ENCODE peak calls at places on chromosomes 4 and X, in seven cellular contexts. One of them, this sample, is unnamed.

GRCh38 chr4:24488399-24489164 is 95.8 kb downstream of the DHX15 start:
- DNase-seq in fibroblast of pulmonary artery: peak; percentile 79
- DNase-seq in activated T-helper 1 cell treated with anti-CD3 and anti-CD28 coated beads, Interleukin-12 subunit alpha, Interleukin-12 subunit beta, Interleukin-2, Interleukin-4 antibody, amounts not matched to agents 30 ng/mL and 10 ng/mL and 1 ng/mL, durations not matched to agents 14 hours and 24 hours and 36 hours: peak; percentile 47
- DNase-seq in SK-N-DZ: peak; percentile 58
- DNase-seq in stimulated activated CD8-positive, alpha-beta memory T cell treated with anti-CD3 and anti-CD28 coated beads, Interleukin-15, amount 100 ng/mL, for 48 hours: peak; percentile 36
- DNase-seq in stimulated activated CD4-positive, alpha-beta T cell treated with anti-CD3 and anti-CD28 coated beads, Interleukin-1b, Interleukin-23, amount 100 ng/mL, for 1 hour: peak; percentile 40
- DNase-seq in endodermal cell: peak; percentile 95
- DNase-seq in this sample: no peak

GRCh38 chr4:5619913-5620625 is 88.3 kb downstream of the EVC2 start:
- DNase-seq in fibroblast of pulmonary artery: no peak
- DNase-seq in activated T-helper 1 cell treated with anti-CD3 and anti-CD28 coated beads, Interleukin-12 subunit alpha, Interleukin-12 subunit beta, Interleukin-2, Interleukin-4 antibody, amounts not matched to agents 30 ng/mL and 10 ng/mL and 1 ng/mL, durations not matched to agents 14 hours and 24 hours and 36 hours: no peak
- DNase-seq in SK-N-DZ: no peak
- DNase-seq in stimulated activated CD8-positive, alpha-beta memory T cell treated with anti-CD3 and anti-CD28 coated beads, Interleukin-15, amount 100 ng/mL, for 48 hours: no peak
- DNase-seq in stimulated activated CD4-positive, alpha-beta T cell treated with anti-CD3 and anti-CD28 coated beads, Interleukin-1b, Interleukin-23, amount 100 ng/mL, for 1 hour: no peak
- DNase-seq in endodermal cell: no peak
- DNase-seq in this sample: no peak

GRCh38 chrX:17459596-17459995 is 84.6 kb downstream of the NHS start:
- DNase-seq in fibroblast of pulmonary artery: peak; percentile 45
- DNase-seq in activated T-helper 1 cell treated with anti-CD3 and anti-CD28 coated beads, Interleukin-12 subunit alpha, Interleukin-12 subunit beta, Interleukin-2, Interleukin-4 antibody, amounts not matched to agents 30 ng/mL and 10 ng/mL and 1 ng/mL, durations not matched to agents 14 hours and 24 hours and 36 hours: no peak
- DNase-seq in SK-N-DZ: no peak
- DNase-seq in stimulated activated CD8-positive, alpha-beta memory T cell treated with anti-CD3 and anti-CD28 coated beads, Interleukin-15, amount 100 ng/mL, for 48 hours: no peak
- DNase-seq in stimulated activated CD4-positive, alpha-beta T cell treated with anti-CD3 and anti-CD28 coated beads, Interleukin-1b, Interleukin-23, amount 100 ng/mL, for 1 hour: no peak
- DNase-seq in endodermal cell: no peak
- DNase-seq in this sample: no peak

GRCh38 chrX:122115604-122116003 is 1068.2 kb downstream of the GLUD2 start:
- DNase-seq in fibroblast of pulmonary artery: no peak
- DNase-seq in activated T-helper 1 cell treated with anti-CD3 and anti-CD28 coated beads, Interleukin-12 subunit alpha, Interleukin-12 subunit beta, Interleukin-2, Interleukin-4 antibody, amounts not matched to agents 30 ng/mL and 10 ng/mL and 1 ng/mL, durations not matched to agents 14 hours and 24 hours and 36 hours: no peak
- DNase-seq in SK-N-DZ: no peak
- DNase-seq in stimulated activated CD8-positive, alpha-beta memory T cell treated with anti-CD3 and anti-CD28 coated beads, Interleukin-15, amount 100 ng/mL, for 48 hours: no peak
- DNase-seq in stimulated activated CD4-positive, alpha-beta T cell treated with anti-CD3 and anti-CD28 coated beads, Interleukin-1b, Interleukin-23, amount 100 ng/mL, for 1 hour: no peak
- DNase-seq in endodermal cell: no peak
- DNase-seq in this sample: no peak

GRCh38 chr4:83112678-83113428 is 1.7 kb downstream of the PLAC8 start:
- DNase-seq in fibroblast of pulmonary artery: no peak
- DNase-seq in activated T-helper 1 cell treated with anti-CD3 and anti-CD28 coated beads, Interleukin-12 subunit alpha, Interleukin-12 subunit beta, Interleukin-2, Interleukin-4 antibody, amounts not matched to agents 30 ng/mL and 10 ng/mL and 1 ng/mL, durations not matched to agents 14 hours and 24 hours and 36 hours: peak; percentile 21
- DNase-seq in SK-N-DZ: no peak
- DNase-seq in stimulated activated CD8-positive, alpha-beta memory T cell treated with anti-CD3 and anti-CD28 coated beads, Interleukin-15, amount 100 ng/mL, for 48 hours: no peak
- DNase-seq in stimulated activated CD4-positive, alpha-beta T cell treated with anti-CD3 and anti-CD28 coated beads, Interleukin-1b, Interleukin-23, amount 100 ng/mL, for 1 hour: no peak
- DNase-seq in endodermal cell: no peak
- DNase-seq in this sample: no peak

GRCh38 chr4:105145913-105146285 is 777 bp upstream of the TET2 start:
- DNase-seq in fibroblast of pulmonary artery: no peak
- DNase-seq in activated T-helper 1 cell treated with anti-CD3 and anti-CD28 coated beads, Interleukin-12 subunit alpha, Interleukin-12 subunit beta, Interleukin-2, Interleukin-4 antibody, amounts not matched to agents 30 ng/mL and 10 ng/mL and 1 ng/mL, durations not matched to agents 14 hours and 24 hours and 36 hours: peak; percentile 29
- DNase-seq in SK-N-DZ: peak; percentile 8
- DNase-seq in stimulated activated CD8-positive, alpha-beta memory T cell treated with anti-CD3 and anti-CD28 coated beads, Interleukin-15, amount 100 ng/mL, for 48 hours: peak; percentile 21
- DNase-seq in stimulated activated CD4-positive, alpha-beta T cell treated with anti-CD3 and anti-CD28 coated beads, Interleukin-1b, Interleukin-23, amount 100 ng/mL, for 1 hour: no peak
- DNase-seq in endodermal cell: peak; percentile 71
- DNase-seq in this sample: no peak

GRCh38 chr4:182215171-182215570 is 28.0 kb upstream of the TENM3 start:
- DNase-seq in fibroblast of pulmonary artery: no peak
- DNase-seq in activated T-helper 1 cell treated with anti-CD3 and anti-CD28 coated beads, Interleukin-12 subunit alpha, Interleukin-12 subunit beta, Interleukin-2, Interleukin-4 antibody, amounts not matched to agents 30 ng/mL and 10 ng/mL and 1 ng/mL, durations not matched to agents 14 hours and 24 hours and 36 hours: no peak
- DNase-seq in SK-N-DZ: no peak
- DNase-seq in stimulated activated CD8-positive, alpha-beta memory T cell treated with anti-CD3 and anti-CD28 coated beads, Interleukin-15, amount 100 ng/mL, for 48 hours: no peak
- DNase-seq in stimulated activated CD4-positive, alpha-beta T cell treated with anti-CD3 and anti-CD28 coated beads, Interleukin-1b, Interleukin-23, amount 100 ng/mL, for 1 hour: no peak
- DNase-seq in endodermal cell: no peak
- DNase-seq in this sample: no peak

GRCh38 chr4:73021634-73022033 is 47.9 kb downstream of the COX18 start:
- DNase-seq in fibroblast of pulmonary artery: peak; percentile 79
- DNase-seq in activated T-helper 1 cell treated with anti-CD3 and anti-CD28 coated beads, Interleukin-12 subunit alpha, Interleukin-12 subunit beta, Interleukin-2, Interleukin-4 antibody, amounts not matched to agents 30 ng/mL and 10 ng/mL and 1 ng/mL, durations not matched to agents 14 hours and 24 hours and 36 hours: no peak
- DNase-seq in SK-N-DZ: peak; percentile 21
- DNase-seq in stimulated activated CD8-positive, alpha-beta memory T cell treated with anti-CD3 and anti-CD28 coated beads, Interleukin-15, amount 100 ng/mL, for 48 hours: no peak
- DNase-seq in stimulated activated CD4-positive, alpha-beta T cell treated with anti-CD3 and anti-CD28 coated beads, Interleukin-1b, Interleukin-23, amount 100 ng/mL, for 1 hour: no peak
- DNase-seq in endodermal cell: no peak
- DNase-seq in this sample: peak; percentile 13

GRCh38 chrX:136046295-136046894 is 61.2 kb downstream of the SLC9A6 start:
- DNase-seq in fibroblast of pulmonary artery: peak; percentile 41
- DNase-seq in activated T-helper 1 cell treated with anti-CD3 and anti-CD28 coated beads, Interleukin-12 subunit alpha, Interleukin-12 subunit beta, Interleukin-2, Interleukin-4 antibody, amounts not matched to agents 30 ng/mL and 10 ng/mL and 1 ng/mL, durations not matched to agents 14 hours and 24 hours and 36 hours: no peak
- DNase-seq in SK-N-DZ: no peak
- DNase-seq in stimulated activated CD8-positive, alpha-beta memory T cell treated with anti-CD3 and anti-CD28 coated beads, Interleukin-15, amount 100 ng/mL, for 48 hours: no peak
- DNase-seq in stimulated activated CD4-positive, alpha-beta T cell treated with anti-CD3 and anti-CD28 coated beads, Interleukin-1b, Interleukin-23, amount 100 ng/mL, for 1 hour: no peak
- DNase-seq in endodermal cell: no peak
- DNase-seq in this sample: no peak

GRCh38 chr4:129822708-129823504 is 727.0 kb downstream of the C4orf33 start:
- DNase-seq in fibroblast of pulmonary artery: peak; percentile 46
- DNase-seq in activated T-helper 1 cell treated with anti-CD3 and anti-CD28 coated beads, Interleukin-12 subunit alpha, Interleukin-12 subunit beta, Interleukin-2, Interleukin-4 antibody, amounts not matched to agents 30 ng/mL and 10 ng/mL and 1 ng/mL, durations not matched to agents 14 hours and 24 hours and 36 hours: no peak
- DNase-seq in SK-N-DZ: no peak
- DNase-seq in stimulated activated CD8-positive, alpha-beta memory T cell treated with anti-CD3 and anti-CD28 coated beads, Interleukin-15, amount 100 ng/mL, for 48 hours: no peak
- DNase-seq in stimulated activated CD4-positive, alpha-beta T cell treated with anti-CD3 and anti-CD28 coated beads, Interleukin-1b, Interleukin-23, amount 100 ng/mL, for 1 hour: no peak
- DNase-seq in endodermal cell: peak; percentile 53
- DNase-seq in this sample: no peak

GRCh38 chr4:80201326-80202151 is 4.2 kb downstream of the PRDM8 start:
- DNase-seq in fibroblast of pulmonary artery: peak; percentile 54
- DNase-seq in activated T-helper 1 cell treated with anti-CD3 and anti-CD28 coated beads, Interleukin-12 subunit alpha, Interleukin-12 subunit beta, Interleukin-2, Interleukin-4 antibody, amounts not matched to agents 30 ng/mL and 10 ng/mL and 1 ng/mL, durations not matched to agents 14 hours and 24 hours and 36 hours: no peak
- DNase-seq in SK-N-DZ: no peak
- DNase-seq in stimulated activated CD8-positive, alpha-beta memory T cell treated with anti-CD3 and anti-CD28 coated beads, Interleukin-15, amount 100 ng/mL, for 48 hours: no peak
- DNase-seq in stimulated activated CD4-positive, alpha-beta T cell treated with anti-CD3 and anti-CD28 coated beads, Interleukin-1b, Interleukin-23, amount 100 ng/mL, for 1 hour: peak; percentile 51
- DNase-seq in endodermal cell: peak; percentile 52
- DNase-seq in this sample: no peak

GRCh38 chrX:29071525-29071924 is 484.3 kb downstream of the IL1RAPL1 start:
- DNase-seq in fibroblast of pulmonary artery: no peak
- DNase-seq in activated T-helper 1 cell treated with anti-CD3 and anti-CD28 coated beads, Interleukin-12 subunit alpha, Interleukin-12 subunit beta, Interleukin-2, Interleukin-4 antibody, amounts not matched to agents 30 ng/mL and 10 ng/mL and 1 ng/mL, durations not matched to agents 14 hours and 24 hours and 36 hours: no peak
- DNase-seq in SK-N-DZ: no peak
- DNase-seq in stimulated activated CD8-positive, alpha-beta memory T cell treated with anti-CD3 and anti-CD28 coated beads, Interleukin-15, amount 100 ng/mL, for 48 hours: no peak
- DNase-seq in stimulated activated CD4-positive, alpha-beta T cell treated with anti-CD3 and anti-CD28 coated beads, Interleukin-1b, Interleukin-23, amount 100 ng/mL, for 1 hour: no peak
- DNase-seq in endodermal cell: no peak
- DNase-seq in this sample: no peak

GRCh38 chr4:4269856-4270255 is 20.1 kb downstream of the LYAR start:
- DNase-seq in fibroblast of pulmonary artery: peak; percentile 84
- DNase-seq in activated T-helper 1 cell treated with anti-CD3 and anti-CD28 coated beads, Interleukin-12 subunit alpha, Interleukin-12 subunit beta, Interleukin-2, Interleukin-4 antibody, amounts not matched to agents 30 ng/mL and 10 ng/mL and 1 ng/mL, durations not matched to agents 14 hours and 24 hours and 36 hours: no peak
- DNase-seq in SK-N-DZ: no peak
- DNase-seq in stimulated activated CD8-positive, alpha-beta memory T cell treated with anti-CD3 and anti-CD28 coated beads, Interleukin-15, amount 100 ng/mL, for 48 hours: no peak
- DNase-seq in stimulated activated CD4-positive, alpha-beta T cell treated with anti-CD3 and anti-CD28 coated beads, Interleukin-1b, Interleukin-23, amount 100 ng/mL, for 1 hour: no peak
- DNase-seq in endodermal cell: no peak
- DNase-seq in this sample: no peak

GRCh38 chr4:145734576-145735329 is 54.8 kb downstream of the C4orf51 start:
- DNase-seq in fibroblast of pulmonary artery: peak; percentile 97
- DNase-seq in activated T-helper 1 cell treated with anti-CD3 and anti-CD28 coated beads, Interleukin-12 subunit alpha, Interleukin-12 subunit beta, Interleukin-2, Interleukin-4 antibody, amounts not matched to agents 30 ng/mL and 10 ng/mL and 1 ng/mL, durations not matched to agents 14 hours and 24 hours and 36 hours: no peak
- DNase-seq in SK-N-DZ: no peak
- DNase-seq in stimulated activated CD8-positive, alpha-beta memory T cell treated with anti-CD3 and anti-CD28 coated beads, Interleukin-15, amount 100 ng/mL, for 48 hours: no peak
- DNase-seq in stimulated activated CD4-positive, alpha-beta T cell treated with anti-CD3 and anti-CD28 coated beads, Interleukin-1b, Interleukin-23, amount 100 ng/mL, for 1 hour: no peak
- DNase-seq in endodermal cell: peak; percentile 71
- DNase-seq in this sample: no peak

GRCh38 chr4:76147454-76148141 is 599 bp downstream of the NUP54 start:
- DNase-seq in fibroblast of pulmonary artery: peak; percentile 78
- DNase-seq in activated T-helper 1 cell treated with anti-CD3 and anti-CD28 coated beads, Interleukin-12 subunit alpha, Interleukin-12 subunit beta, Interleukin-2, Interleukin-4 antibody, amounts not matched to agents 30 ng/mL and 10 ng/mL and 1 ng/mL, durations not matched to agents 14 hours and 24 hours and 36 hours: peak; percentile 43
- DNase-seq in SK-N-DZ: peak; percentile 73
- DNase-seq in stimulated activated CD8-positive, alpha-beta memory T cell treated with anti-CD3 and anti-CD28 coated beads, Interleukin-15, amount 100 ng/mL, for 48 hours: peak; percentile 40
- DNase-seq in stimulated activated CD4-positive, alpha-beta T cell treated with anti-CD3 and anti-CD28 coated beads, Interleukin-1b, Interleukin-23, amount 100 ng/mL, for 1 hour: peak; percentile 3
- DNase-seq in endodermal cell: peak; percentile 99
- DNase-seq in this sample: no peak

GRCh38 chr4:2598661-2599654 is 62.5 kb downstream of the FAM193A start:
- DNase-seq in fibroblast of pulmonary artery: no peak
- DNase-seq in activated T-helper 1 cell treated with anti-CD3 and anti-CD28 coated beads, Interleukin-12 subunit alpha, Interleukin-12 subunit beta, Interleukin-2, Interleukin-4 antibody, amounts not matched to agents 30 ng/mL and 10 ng/mL and 1 ng/mL, durations not matched to agents 14 hours and 24 hours and 36 hours: no peak
- DNase-seq in SK-N-DZ: no peak
- DNase-seq in stimulated activated CD8-positive, alpha-beta memory T cell treated with anti-CD3 and anti-CD28 coated beads, Interleukin-15, amount 100 ng/mL, for 48 hours: no peak
- DNase-seq in stimulated activated CD4-positive, alpha-beta T cell treated with anti-CD3 and anti-CD28 coated beads, Interleukin-1b, Interleukin-23, amount 100 ng/mL, for 1 hour: no peak
- DNase-seq in endodermal cell: peak; percentile 61
- DNase-seq in this sample: peak; percentile 46

GRCh38 chr4:176404591-176404990 is 84.8 kb downstream of the SPCS3 start:
- DNase-seq in fibroblast of pulmonary artery: peak; percentile 48
- DNase-seq in activated T-helper 1 cell treated with anti-CD3 and anti-CD28 coated beads, Interleukin-12 subunit alpha, Interleukin-12 subunit beta, Interleukin-2, Interleukin-4 antibody, amounts not matched to agents 30 ng/mL and 10 ng/mL and 1 ng/mL, durations not matched to agents 14 hours and 24 hours and 36 hours: no peak
- DNase-seq in SK-N-DZ: no peak
- DNase-seq in stimulated activated CD8-positive, alpha-beta memory T cell treated with anti-CD3 and anti-CD28 coated beads, Interleukin-15, amount 100 ng/mL, for 48 hours: no peak
- DNase-seq in stimulated activated CD4-positive, alpha-beta T cell treated with anti-CD3 and anti-CD28 coated beads, Interleukin-1b, Interleukin-23, amount 100 ng/mL, for 1 hour: no peak
- DNase-seq in endodermal cell: no peak
- DNase-seq in this sample: no peak

GRCh38 chrX:41192880-41193279 is 107.6 kb downstream of the USP9X start:
- DNase-seq in fibroblast of pulmonary artery: no peak
- DNase-seq in activated T-helper 1 cell treated with anti-CD3 and anti-CD28 coated beads, Interleukin-12 subunit alpha, Interleukin-12 subunit beta, Interleukin-2, Interleukin-4 antibody, amounts not matched to agents 30 ng/mL and 10 ng/mL and 1 ng/mL, durations not matched to agents 14 hours and 24 hours and 36 hours: no peak
- DNase-seq in SK-N-DZ: no peak
- DNase-seq in stimulated activated CD8-positive, alpha-beta memory T cell treated with anti-CD3 and anti-CD28 coated beads, Interleukin-15, amount 100 ng/mL, for 48 hours: no peak
- DNase-seq in stimulated activated CD4-positive, alpha-beta T cell treated with anti-CD3 and anti-CD28 coated beads, Interleukin-1b, Interleukin-23, amount 100 ng/mL, for 1 hour: no peak
- DNase-seq in endodermal cell: no peak
- DNase-seq in this sample: no peak

GRCh38 chrX:18179446-18179845 is 41.2 kb downstream of the BEND2 start:
- DNase-seq in fibroblast of pulmonary artery: no peak
- DNase-seq in activated T-helper 1 cell treated with anti-CD3 and anti-CD28 coated beads, Interleukin-12 subunit alpha, Interleukin-12 subunit beta, Interleukin-2, Interleukin-4 antibody, amounts not matched to agents 30 ng/mL and 10 ng/mL and 1 ng/mL, durations not matched to agents 14 hours and 24 hours and 36 hours: no peak
- DNase-seq in SK-N-DZ: no peak
- DNase-seq in stimulated activated CD8-positive, alpha-beta memory T cell treated with anti-CD3 and anti-CD28 coated beads, Interleukin-15, amount 100 ng/mL, for 48 hours: no peak
- DNase-seq in stimulated activated CD4-positive, alpha-beta T cell treated with anti-CD3 and anti-CD28 coated beads, Interleukin-1b, Interleukin-23, amount 100 ng/mL, for 1 hour: no peak
- DNase-seq in endodermal cell: no peak
- DNase-seq in this sample: no peak